ENCODE peak calls at places on chromosomes 1 and 21, in five cellular contexts. O is GM23248, H is HCT116, F is GM23338, B is PC-3. I is an unnamed sample.

GRCh38 chr1:29341936-29342335 is 105.6 kb downstream of the PTPRU start:
- DNase-seq in O (no peak), H (no peak), F (peak; percentile 25), B (peak; percentile 17), I (no peak)

GRCh38 chr1:219812491-219813221 is 115.7 kb downstream of the SLC30A10 start:
- DNase-seq in O (peak; percentile 86), H (peak; percentile 75), F (peak; percentile 91), B (peak; percentile 98), I (peak; percentile 86)

GRCh38 chr1:39833616-39834015 is 45.0 kb upstream of the BMP8B start:
- DNase-seq in O (no peak), H (no peak), F (no peak), B (no peak), I (no peak)

GRCh38 chr1:36342426-36343185 is 19.2 kb upstream of the EVA1B start:
- DNase-seq in O (peak; percentile 87), H (no peak), F (peak; percentile 79), B (peak; percentile 87), I (peak; percentile 77)

GRCh38 chr1:226443033-226443432 is 35.1 kb upstream of the PARP1 start:
- DNase-seq in O (no peak), H (peak; percentile 23), F (no peak), B (no peak), I (no peak)

GRCh38 chr1:11072216-11072917 is 12.5 kb upstream of the SRM start:
- DNase-seq in O (no peak), H (no peak), F (peak; percentile 31), B (no peak), I (peak; percentile 87)

GRCh38 chr1:182671779-182672486 is 12.5 kb downstream of the RGS8 start:
- DNase-seq in O (no peak), H (no peak), F (no peak), B (no peak), I (peak; percentile 77)

GRCh38 chr21:45248893-45249381 is 38.8 kb downstream of the POFUT2 start:
- DNase-seq in O (peak; percentile 73), H (no peak), F (peak; percentile 42), B (no peak), I (no peak)

GRCh38 chr1:45552309-45552708 is 1.7 kb downstream of the AKR1A1 start:
- DNase-seq in O (no peak), H (no peak), F (no peak), B (peak; percentile 63), I (no peak)

GRCh38 chr1:9874412-9874811 is 35.7 kb downstream of the CTNNBIP1 start:
- DNase-seq in O (no peak), H (no peak), F (no peak), B (no peak), I (no peak)
- H3K4me2 ChIP-seq in O (no peak overlapping the region), H (peak overlapping the region; percentile 18), F (no peak overlapping the region), B (no peak overlapping the region), I (no peak overlapping the region)

GRCh38 chr1:17017435-17017834 is 5.7 kb upstream of the ATP13A2 start:
- DNase-seq in O (no peak), H (no peak), F (no peak), B (no peak), I (no peak)

GRCh38 chr1:17016317-17016661 is 4.6 kb upstream of the ATP13A2 start:
- DNase-seq in O (peak; percentile 74), H (no peak), F (peak; percentile 24), B (peak; percentile 50), I (no peak)

GRCh38 chr1:17012775-17013501 is 1.2 kb upstream of the ATP13A2 start:
- DNase-seq in O (peak; percentile 53), H (no peak), F (peak; percentile 71), B (no peak), I (no peak)

GRCh38 chr1:17013598-17014320 is 2.0 kb upstream of the ATP13A2 start:
- DNase-seq in O (no peak), H (no peak), F (no peak), B (no peak), I (no peak)

GRCh38 chr1:17014671-17015567 is 3.2 kb upstream of the ATP13A2 start:
- DNase-seq in O (no peak), H (no peak), F (peak; percentile 56), B (no peak), I (no peak)
- H3K4me1 ChIP-seq in O (peaks cover 23% of the 10 kb centered on the region), H (peaks cover 15% of the 10 kb centered on the region), F (peaks cover 44% of the 10 kb centered on the region), B (peaks cover 18% of the 10 kb centered on the region), I (peaks cover 18% of the 10 kb centered on the region)

GRCh38 chr1:70945676-70946075 is 101.9 kb downstream of the PTGER3 start:
- DNase-seq in O (no peak), H (no peak), F (no peak), B (no peak), I (no peak)

GRCh38 chr1:70945266-70945665 is 102.3 kb downstream of the PTGER3 start:
- DNase-seq in O (no peak), H (no peak), F (no peak), B (no peak), I (no peak)

GRCh38 chr1:70948618-70949017 is 99.0 kb downstream of the PTGER3 start:
- DNase-seq in O (no peak), H (no peak), F (no peak), B (no peak), I (no peak)

DNA sequence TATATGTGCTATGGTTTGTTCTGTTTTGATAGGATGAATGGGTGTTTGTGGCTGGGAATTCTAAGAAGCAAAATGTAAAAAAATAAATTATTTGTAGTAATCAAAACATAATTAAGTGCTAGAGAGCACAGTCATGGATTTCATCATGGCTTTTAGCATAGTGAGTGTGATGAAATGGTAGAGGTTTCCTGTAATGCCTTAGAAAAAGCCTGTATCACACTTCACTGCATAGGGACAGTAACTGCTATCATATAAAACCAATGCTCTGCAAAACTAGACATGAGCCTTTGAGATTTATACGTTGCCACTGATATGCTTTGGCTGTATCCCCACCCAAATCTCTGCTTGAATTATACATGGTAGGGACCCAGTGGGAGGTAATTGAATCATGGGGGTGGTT is 99.8 kb downstream of the PTGER3 start:
- DNase-seq in O (no peak), H (no peak), F (no peak), B (no peak), I (no peak)
- H3K4me2 ChIP-seq in O (no peak overlapping the region), H (no peak overlapping the region), F (no peak overlapping the region), B (no peak overlapping the region), I (no peak overlapping the region)

DNA sequence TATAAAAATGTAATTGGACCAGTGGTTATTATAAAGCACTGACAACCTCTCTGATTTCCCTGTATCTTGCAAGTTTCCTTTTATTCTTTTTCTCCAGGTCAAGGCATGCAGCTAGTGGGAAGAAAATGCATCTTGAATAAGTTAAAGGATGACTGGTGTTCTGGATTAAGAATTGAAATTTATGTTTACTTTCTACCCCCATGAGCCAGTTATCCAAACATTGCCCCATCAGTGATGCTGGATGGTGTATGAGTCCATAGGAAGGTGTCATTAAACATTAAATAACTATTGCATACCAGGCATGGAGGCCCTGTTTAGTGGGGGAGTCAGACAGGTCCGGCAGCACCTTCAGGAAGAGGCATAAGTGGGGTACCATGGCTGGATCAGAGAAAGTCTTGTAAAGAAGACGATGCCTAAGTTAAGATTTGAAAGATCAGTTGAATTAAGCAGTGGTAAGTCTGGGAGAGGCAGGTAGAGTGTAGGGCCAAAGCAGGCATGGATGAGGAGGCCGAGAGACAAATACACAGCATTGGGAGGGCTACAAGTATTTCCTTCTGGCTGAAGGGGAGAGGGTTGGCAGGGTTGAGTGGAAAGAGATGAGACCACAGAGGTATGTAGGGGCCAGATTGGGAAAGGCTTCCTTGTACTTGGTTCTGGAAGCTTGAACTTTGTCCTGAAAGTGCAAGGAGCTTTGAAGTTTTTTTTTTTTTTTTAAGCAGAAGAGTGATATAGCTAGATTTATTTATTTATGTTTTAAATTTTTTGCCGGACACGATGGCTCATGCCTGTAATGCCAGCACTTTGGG is 5.7 kb downstream of the SZRD1 start:
- DNase-seq in O (peak; percentile 51), H (no peak), F (no peak), B (no peak), I (no peak)
- H3K4me1 ChIP-seq in O (peaks cover 46% of the 10 kb centered on the region), H (peaks cover 15% of the 10 kb centered on the region), F (peaks cover 53% of the 10 kb centered on the region), B (peaks cover 27% of the 10 kb centered on the region), I (peaks cover 13% of the 10 kb centered on the region)

DNA sequence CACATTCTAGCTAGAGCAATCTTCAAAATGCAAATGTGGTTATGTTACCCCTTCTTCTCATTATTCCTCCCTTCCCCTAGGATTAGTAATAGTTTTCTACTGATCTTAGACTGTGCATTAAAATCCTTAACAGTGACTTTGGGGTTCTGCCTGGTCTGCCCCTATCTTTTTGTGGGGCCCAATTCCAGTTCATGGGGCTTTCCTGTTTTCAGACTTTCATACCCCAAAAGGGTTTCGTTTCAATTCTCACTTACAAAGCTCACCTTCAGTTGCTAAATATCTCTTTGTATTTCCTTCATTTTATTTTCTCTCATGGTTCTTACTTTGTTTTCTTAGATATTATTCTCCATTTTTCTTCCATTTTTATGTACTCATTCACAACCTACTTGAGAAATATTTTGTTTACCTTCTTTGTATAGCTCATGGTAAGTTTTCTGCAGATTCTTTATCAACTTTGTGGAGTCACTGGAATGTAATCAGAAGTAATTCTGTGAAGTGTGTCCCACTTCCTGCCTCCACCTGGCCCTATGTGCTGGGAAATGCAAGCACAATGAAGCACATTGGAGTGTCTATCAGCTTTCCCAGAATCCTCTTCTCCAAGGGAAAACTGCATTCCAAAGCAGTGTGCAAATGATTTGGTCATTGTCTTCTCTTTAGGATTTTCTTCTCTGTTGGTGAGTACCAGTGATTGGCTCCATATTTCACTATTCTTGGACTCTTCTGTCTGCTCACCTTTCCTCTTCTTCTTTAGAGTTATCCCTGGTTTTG is 350.2 kb downstream of the ZNF326 start:
- DNase-seq in O (no peak), H (no peak), F (no peak), B (no peak), I (no peak)
- H3K4me2 ChIP-seq in O (no peak overlapping the region), H (no peak overlapping the region), F (no peak overlapping the region), B (no peak overlapping the region), I (no peak overlapping the region)

GRCh38 chr1:19645544-19646252 is 1.6 kb downstream of the NBL1 start:
- DNase-seq in O (peak; percentile 71), H (no peak), F (no peak), B (no peak), I (no peak)
- H3K4me1 ChIP-seq in O (peaks cover 28% of the 10 kb centered on the region), H (peaks cover 37% of the 10 kb centered on the region), F (peaks cover 10% of the 10 kb centered on the region), B (peaks cover 31% of the 10 kb centered on the region), I (no peaks in the 10 kb centered on the region)

GRCh38 chr1:3217887-3218679 is 149.1 kb downstream of the PRDM16 start:
- DNase-seq in O (no peak), H (no peak), F (no peak), B (no peak), I (no peak)

GRCh38 chr1:3217096-3217724 is 148.2 kb downstream of the PRDM16 start:
- DNase-seq in O (no peak), H (no peak), F (no peak), B (no peak), I (no peak)

GRCh38 chr1:3219725-3220467 is 150.9 kb downstream of the PRDM16 start:
- DNase-seq in O (no peak), H (no peak), F (no peak), B (no peak), I (no peak)

GRCh38 chr1:3221112-3222041 is 152.4 kb downstream of the PRDM16 start:
- DNase-seq in O (no peak), H (no peak), F (no peak), B (no peak), I (no peak)

DNA sequence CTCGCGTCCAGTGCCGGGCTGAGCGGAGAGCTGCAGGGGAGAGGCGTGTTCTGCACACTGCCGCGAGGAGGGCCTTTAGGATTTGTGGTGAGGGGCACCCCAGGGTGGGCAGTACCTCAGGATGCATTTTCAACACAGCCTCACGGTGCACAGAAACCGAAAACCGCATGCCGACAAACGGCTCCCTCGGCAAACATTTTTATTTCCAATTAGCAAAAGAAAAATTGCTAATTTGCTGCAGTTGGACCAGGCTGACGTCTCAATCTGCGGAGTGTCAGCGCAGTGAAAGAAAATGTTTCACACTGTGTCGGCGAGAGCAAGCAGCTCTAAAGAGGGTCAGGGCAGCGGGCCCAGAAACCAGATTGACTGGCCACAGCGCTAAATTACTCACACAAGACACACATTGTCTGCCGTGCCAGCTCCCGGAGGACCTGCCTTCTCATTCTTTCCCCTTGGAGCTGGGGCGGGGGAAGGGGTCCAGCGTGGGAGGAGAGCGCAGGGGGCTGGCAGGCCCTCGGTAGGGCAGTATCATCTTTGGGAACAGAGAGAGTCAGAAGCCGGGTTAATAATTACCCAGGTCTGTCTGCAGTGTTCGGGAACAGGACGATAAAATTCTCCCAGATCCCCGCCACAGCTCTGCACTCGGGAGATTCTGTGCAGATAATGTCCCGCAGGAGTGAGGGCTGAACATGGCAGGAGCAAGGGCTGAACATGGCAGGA is 150.2 kb downstream of the PRDM16 start:
- DNase-seq in O (peak; percentile 73), H (no peak), F (no peak), B (peak; percentile 63), I (no peak)
- H3K4me2 ChIP-seq in O (peak overlapping the region; percentile 4), H (no peak overlapping the region), F (no peak overlapping the region), B (peak overlapping the region; percentile 18), I (no peak overlapping the region)